ENCODE peak calls at places on chromosomes 13 and 19, in five cellular contexts. One of them, this sample, is unnamed.

GRCh38 chr13:30052127-30052526 is 201.7 kb upstream of the UBL3 start:
- DNase-seq in NCI-H2081: no peak
- DNase-seq in posterior vena cava: no peak
- DNase-seq in left ventricle myocardium inferior: no peak
- DNase-seq in effector CD4-positive, alpha-beta T cell: no peak
- DNase-seq in this sample: no peak

GRCh38 chr13:52955505-52955904 is 73.1 kb upstream of the OLFM4 start:
- DNase-seq in effector CD4-positive, alpha-beta T cell: no peak
- DNase-seq in posterior vena cava: no peak
- DNase-seq in left ventricle myocardium inferior: no peak
- DNase-seq in NCI-H2081: no peak
- DNase-seq in this sample: no peak

GRCh38 chr13:78022164-78022877 is 103.7 kb upstream of the EDNRB start:
- DNase-seq in effector CD4-positive, alpha-beta T cell: no peak
- DNase-seq in left ventricle myocardium inferior: no peak
- DNase-seq in NCI-H2081: peak
- DNase-seq in posterior vena cava: no peak
- DNase-seq in this sample: no peak

GRCh38 chr19:28569132-28570114 is 643.5 kb downstream of the UQCRFS1 start:
- DNase-seq in left ventricle myocardium inferior: no peak
- DNase-seq in NCI-H2081: no peak
- DNase-seq in posterior vena cava: peak
- DNase-seq in effector CD4-positive, alpha-beta T cell: no peak
- DNase-seq in this sample: no peak

GRCh38 chr13:25148005-25148798 is 23.9 kb downstream of the AMER2 start:
- DNase-seq in effector CD4-positive, alpha-beta T cell: no peak
- DNase-seq in left ventricle myocardium inferior: no peak
- DNase-seq in NCI-H2081: no peak
- DNase-seq in posterior vena cava: no peak
- DNase-seq in this sample: no peak

GRCh38 chr13:50678464-50679162 is 164.9 kb downstream of the DLEU7 start:
- DNase-seq in effector CD4-positive, alpha-beta T cell: no peak
- DNase-seq in left ventricle myocardium inferior: no peak
- DNase-seq in posterior vena cava: no peak
- DNase-seq in NCI-H2081: no peak
- DNase-seq in this sample: no peak

GRCh38 chr13:27797228-27797624 is 4.9 kb downstream of the GSX1 start:
- DNase-seq in effector CD4-positive, alpha-beta T cell: no peak
- DNase-seq in posterior vena cava: peak
- DNase-seq in NCI-H2081: no peak
- DNase-seq in left ventricle myocardium inferior: no peak
- DNase-seq in this sample: peak

GRCh38 chr19:57282011-57282636 is 1.8 kb downstream of the ZNF460 start:
- DNase-seq in left ventricle myocardium inferior: no peak
- DNase-seq in effector CD4-positive, alpha-beta T cell: no peak
- DNase-seq in posterior vena cava: no peak
- DNase-seq in NCI-H2081: no peak
- DNase-seq in this sample: no peak

GRCh38 chr19:6048348-6048747 is 62.0 kb downstream of the RFX2 start:
- DNase-seq in left ventricle myocardium inferior: no peak
- DNase-seq in effector CD4-positive, alpha-beta T cell: no peak
- DNase-seq in NCI-H2081: no peak
- DNase-seq in posterior vena cava: no peak
- DNase-seq in this sample: no peak

GRCh38 chr19:33564836-33565338 is 43.3 kb upstream of the PEPD start:
- DNase-seq in effector CD4-positive, alpha-beta T cell: no peak
- DNase-seq in NCI-H2081: no peak
- DNase-seq in left ventricle myocardium inferior: no peak
- DNase-seq in posterior vena cava: peak
- DNase-seq in this sample: no peak

GRCh38 chr13:50732712-50733111 is 110.8 kb downstream of the DLEU7 start:
- DNase-seq in posterior vena cava: no peak
- DNase-seq in NCI-H2081: no peak
- DNase-seq in effector CD4-positive, alpha-beta T cell: no peak
- DNase-seq in left ventricle myocardium inferior: no peak
- DNase-seq in this sample: no peak

GRCh38 chr19:4449022-4449825 is 8.4 kb downstream of the UBXN6 start:
- DNase-seq in effector CD4-positive, alpha-beta T cell: no peak
- DNase-seq in left ventricle myocardium inferior: peak
- DNase-seq in posterior vena cava: peak
- DNase-seq in NCI-H2081: no peak
- DNase-seq in this sample: no peak

GRCh38 chr13:78133511-78133910 is 214.9 kb upstream of the EDNRB start:
- DNase-seq in left ventricle myocardium inferior: no peak
- DNase-seq in posterior vena cava: no peak
- DNase-seq in effector CD4-positive, alpha-beta T cell: no peak
- DNase-seq in NCI-H2081: no peak
- DNase-seq in this sample: no peak

GRCh38 chr19:17671906-17672305 is 16.2 kb downstream of the UNC13A start:
- DNase-seq in left ventricle myocardium inferior: no peak
- DNase-seq in NCI-H2081: peak
- DNase-seq in posterior vena cava: no peak
- DNase-seq in effector CD4-positive, alpha-beta T cell: no peak
- DNase-seq in this sample: peak

GRCh38 chr19:48868196-48868886 is at the start of gene PLEKHA4:
- DNase-seq in left ventricle myocardium inferior: peak
- DNase-seq in effector CD4-positive, alpha-beta T cell: no peak
- DNase-seq in posterior vena cava: peak
- DNase-seq in NCI-H2081: no peak
- DNase-seq in this sample: no peak

GRCh38 chr13:113048766-113049165 is 56.8 kb upstream of the F7 start:
- DNase-seq in NCI-H2081: no peak
- DNase-seq in posterior vena cava: peak
- DNase-seq in left ventricle myocardium inferior: no peak
- DNase-seq in effector CD4-positive, alpha-beta T cell: no peak
- DNase-seq in this sample: no peak

GRCh38 chr19:3849092-3849491 is 19.7 kb downstream of the ZFR2 start:
- DNase-seq in left ventricle myocardium inferior: no peak
- DNase-seq in posterior vena cava: no peak
- DNase-seq in effector CD4-positive, alpha-beta T cell: peak
- DNase-seq in NCI-H2081: no peak
- DNase-seq in this sample: no peak

GRCh38 chr13:89324582-89324981 is 1653.4 kb downstream of the SLITRK5 start:
- DNase-seq in posterior vena cava: no peak
- DNase-seq in effector CD4-positive, alpha-beta T cell: no peak
- DNase-seq in left ventricle myocardium inferior: no peak
- DNase-seq in NCI-H2081: no peak
- DNase-seq in this sample: no peak

GRCh38 chr13:108225440-108225839 is 7.2 kb downstream of the ABHD13 start:
- DNase-seq in NCI-H2081: no peak
- DNase-seq in left ventricle myocardium inferior: no peak
- DNase-seq in posterior vena cava: no peak
- DNase-seq in effector CD4-positive, alpha-beta T cell: no peak
- DNase-seq in this sample: no peak